ENCODE peak calls at places on chromosomes 6 and 20, in seven cellular contexts. Z is IMR-90, P is A549, Y is HepG2, S is SK-N-SH, F is GM12878, V is H1. B is an unnamed sample.

GRCh38 chr6:154993710-154994109 is 1.4 kb upstream of the TIAM2 start:
- DNase-seq in Z (no peak), P (no peak), S (peak; percentile 24), V (no peak), Y (no peak), F (no peak), B (no peak)

GRCh38 chr6:15308445-15309213 is 62.8 kb downstream of the JARID2 start:
- DNase-seq in V (peak; percentile 27), Z (peak; percentile 40), F (no peak), Y (no peak), P (no peak), S (peak; percentile 52), B (no peak)

GRCh38 chr6:32432050-32432450 is 7.6 kb upstream of the HLA-DRA start:
- DNase-seq in Y (peak; percentile 27), F (no peak), S (no peak), V (no peak), Z (peak; percentile 30), P (peak; percentile 7), B (no peak)

GRCh38 chr6:34284563-34285545 is 36.0 kb upstream of the SMIM29 start:
- DNase-seq in Z (peak; percentile 73), S (no peak), Y (no peak), F (no peak), P (no peak), V (no peak), B (peak; percentile 84)

GRCh38 chr20:34083137-34083536 is 28.9 kb downstream of the EIF2S2 start:
- DNase-seq in V (no peak), F (no peak), S (no peak), Z (peak; percentile 86), P (no peak), Y (no peak), B (peak; percentile 59)

GRCh38 chr20:31673943-31674463 is 36.3 kb downstream of the COX4I2 start:
- DNase-seq in P (no peak), Z (no peak), Y (no peak), S (no peak), V (no peak), F (no peak), B (peak; percentile 63)

GRCh38 chr6:56381852-56382251 is 134.5 kb upstream of the COL21A1 start:
- DNase-seq in Z (peak; percentile 23), V (no peak), Y (peak; percentile 81), S (no peak), F (peak; percentile 7), P (no peak), B (no peak)

GRCh38 chr6:154507209-154507898 is 3.1 kb downstream of the CNKSR3 start:
- DNase-seq in P (no peak), S (no peak), Y (peak; percentile 60), Z (no peak), V (no peak), F (no peak), B (no peak)

GRCh38 chr6:31157543-31158139 is at the start of gene CCHCR1:
- DNase-seq in V (no peak), S (peak; percentile 45), F (no peak), Y (no peak), Z (no peak), P (no peak), B (no peak)

GRCh38 chr20:37943033-37943432 is 40.1 kb downstream of the VSTM2L start:
- DNase-seq in P (no peak), S (no peak), Y (no peak), Z (no peak), F (no peak), V (peak; percentile 37), B (no peak)

GRCh38 chr20:56636701-56637100 is 7.6 kb downstream of the TFAP2C start:
- DNase-seq in S (no peak), F (no peak), P (peak; percentile 18), Y (no peak), Z (no peak), V (no peak), B (no peak)
- TF ChIP-seq RFX5 in S (no peak), F (no peak), P (no peak), Y (no peak), Z (no peak), V (no peak), B (no peak)

GRCh38 chr20:49893242-49894072 is 21.9 kb downstream of the SPATA2 start:
- DNase-seq in F (no peak), V (no peak), S (no peak), Z (peak; percentile 14), P (no peak), Y (no peak), B (no peak)
- TF ChIP-seq RFX5 in F (no peak), V (no peak), S (no peak), Z (no peak), P (no peak), Y (no peak), B (no peak)

GRCh38 chr6:130851026-130851425 is 23.8 kb downstream of the SMLR1 start:
- DNase-seq in F (no peak), Y (no peak), P (no peak), S (no peak), Z (no peak), V (no peak), B (no peak)

GRCh38 chr6:130849501-130850039 is 22.4 kb downstream of the SMLR1 start:
- DNase-seq in S (no peak), P (no peak), F (no peak), Z (no peak), V (no peak), Y (no peak), B (no peak)

GRCh38 chr6:130846507-130846906 is 19.3 kb downstream of the SMLR1 start:
- DNase-seq in P (no peak), Z (no peak), F (no peak), Y (no peak), V (no peak), S (no peak), B (no peak)

GRCh38 chr6:130847546-130847945 is 20.3 kb downstream of the SMLR1 start:
- DNase-seq in Z (no peak), S (no peak), Y (no peak), P (no peak), F (no peak), V (no peak), B (no peak)

DNA sequence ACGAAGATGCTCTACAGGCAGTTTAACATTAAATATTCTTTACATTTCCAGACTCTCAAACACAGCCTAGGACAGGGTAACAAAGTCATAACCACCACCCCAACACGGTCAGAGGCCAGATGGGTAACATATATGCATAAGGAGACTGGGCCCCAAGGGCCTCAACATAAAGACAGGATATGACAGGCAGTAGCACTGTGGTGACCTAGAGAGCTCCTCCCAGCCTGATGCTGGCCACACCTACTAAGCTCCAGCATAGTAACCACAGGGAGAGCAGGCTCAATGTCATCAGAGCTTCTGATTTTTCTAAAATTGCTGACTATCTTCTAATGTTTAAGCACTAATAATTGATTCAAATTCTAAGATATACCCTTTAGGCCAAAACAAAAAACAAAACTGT is 21.7 kb downstream of the SMLR1 start:
- DNase-seq in P (no peak), F (no peak), V (no peak), Y (no peak), Z (no peak), S (no peak), B (peak; percentile 7)
- TF ChIP-seq RFX5 in P (no peak), F (no peak), V (no peak), Y (no peak), Z (no peak), S (no peak), B (no peak)

GRCh38 chr6:147156799-147157382 is 47.3 kb upstream of the STXBP5 start:
- DNase-seq in V (no peak), Y (no peak), S (no peak), F (no peak), Z (peak; percentile 52), P (no peak), B (peak; percentile 22)

GRCh38 chr6:147157930-147158329 is 46.3 kb upstream of the STXBP5 start:
- DNase-seq in P (no peak), V (no peak), F (no peak), S (no peak), Y (no peak), Z (no peak), B (no peak)

GRCh38 chr6:147150303-147150702 is 53.9 kb upstream of the STXBP5 start:
- DNase-seq in F (no peak), Z (no peak), Y (no peak), S (no peak), V (no peak), P (no peak), B (no peak)

GRCh38 chr6:147156218-147156617 is 48.0 kb upstream of the STXBP5 start:
- DNase-seq in F (no peak), S (no peak), Z (no peak), Y (no peak), V (no peak), P (no peak), B (no peak)

GRCh38 chr6:147154454-147154853 is 49.8 kb upstream of the STXBP5 start:
- DNase-seq in Y (peak; percentile 9), S (no peak), V (no peak), Z (peak; percentile 79), F (no peak), P (no peak), B (no peak)
- TF ChIP-seq RFX5 in Y (no peak), S (no peak), V (no peak), Z (no peak), F (no peak), P (no peak), B (no peak)

DNA sequence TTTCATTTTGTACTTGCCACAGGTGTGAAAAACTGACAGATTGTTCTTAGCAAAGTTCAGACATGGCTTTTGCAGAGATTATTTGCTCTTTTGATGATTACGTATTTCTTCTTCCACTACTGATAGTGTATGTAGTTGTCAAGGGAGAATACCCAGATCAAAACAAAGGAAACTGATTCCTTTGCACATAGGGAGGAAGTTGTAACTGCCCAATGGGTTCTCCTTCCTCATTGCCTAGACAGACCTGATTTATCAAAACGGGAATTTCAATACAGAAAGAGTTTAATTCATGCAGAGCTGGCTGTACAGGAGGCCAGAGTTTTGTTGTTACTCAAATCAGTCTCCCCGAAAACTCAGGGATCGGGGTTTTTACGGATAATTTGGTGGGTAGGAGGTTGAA is 214.7 kb downstream of the BCAS1 start:
- DNase-seq in V (no peak), F (no peak), Y (no peak), S (no peak), Z (no peak), P (no peak), B (no peak)
- TF ChIP-seq RFX5 in V (no peak), F (no peak), Y (no peak), S (no peak), Z (no peak), P (no peak), B (no peak)